ENCODE peak calls at places on chromosomes 12 and 14, in seven cellular contexts. One of them, this sample, is unnamed.

GRCh38 chr12:132277374-132277801 is 52.0 kb downstream of the GALNT9 start:
- DNase-seq in NB4: no peak
- DNase-seq in endodermal cell: no peak
- DNase-seq in body of pancreas: no peak
- DNase-seq in coronary artery: no peak
- DNase-seq in astrocyte: no peak
- DNase-seq in GM20000: no peak
- DNase-seq in this sample: no peak

GRCh38 chr12:112844814-112845565 is 53.4 kb downstream of the RPH3A start:
- DNase-seq in NB4: no peak
- DNase-seq in endodermal cell: peak
- DNase-seq in body of pancreas: no peak
- DNase-seq in coronary artery: peak
- DNase-seq in astrocyte: no peak
- DNase-seq in GM20000: no peak
- DNase-seq in this sample: no peak

GRCh38 chr12:121023799-121024198 is 7.5 kb upstream of the C12orf43 start:
- DNase-seq in NB4: no peak
- DNase-seq in endodermal cell: no peak
- DNase-seq in body of pancreas: no peak
- DNase-seq in coronary artery: no peak
- DNase-seq in astrocyte: no peak
- DNase-seq in GM20000: no peak
- DNase-seq in this sample: no peak

GRCh38 chr12:53754633-53755261 is 3.0 kb upstream of the CISTR start:
- DNase-seq in NB4: no peak
- DNase-seq in endodermal cell: peak
- DNase-seq in body of pancreas: no peak
- DNase-seq in coronary artery: no peak
- DNase-seq in astrocyte: peak
- DNase-seq in GM20000: no peak
- DNase-seq in this sample: no peak

GRCh38 chr14:53047302-53047701 is 96.5 kb upstream of the FERMT2 start:
- DNase-seq in NB4: no peak
- DNase-seq in endodermal cell: no peak
- DNase-seq in body of pancreas: no peak
- DNase-seq in coronary artery: no peak
- DNase-seq in astrocyte: no peak
- DNase-seq in GM20000: no peak
- DNase-seq in this sample: no peak

GRCh38 chr12:53995311-53996187 is 4.4 kb upstream of the HOXC9 start:
- DNase-seq in NB4: peak
- DNase-seq in endodermal cell: peak
- DNase-seq in body of pancreas: no peak
- DNase-seq in coronary artery: no peak
- DNase-seq in astrocyte: no peak
- DNase-seq in GM20000: no peak
- DNase-seq in this sample: no peak

GRCh38 chr14:95675486-95675885 is 10.7 kb upstream of the TCL1B start:
- DNase-seq in NB4: no peak
- DNase-seq in endodermal cell: no peak
- DNase-seq in body of pancreas: no peak
- DNase-seq in coronary artery: no peak
- DNase-seq in astrocyte: no peak
- DNase-seq in GM20000: no peak
- DNase-seq in this sample: no peak

GRCh38 chr12:76608070-76608469 is 48.5 kb upstream of the OSBPL8 start:
- DNase-seq in NB4: no peak
- DNase-seq in endodermal cell: no peak
- DNase-seq in body of pancreas: no peak
- DNase-seq in coronary artery: no peak
- DNase-seq in astrocyte: no peak
- DNase-seq in GM20000: no peak
- DNase-seq in this sample: no peak

GRCh38 chr12:54349031-54349430 is 15.3 kb downstream of the GPR84 start:
- DNase-seq in NB4: no peak
- DNase-seq in endodermal cell: no peak
- DNase-seq in body of pancreas: no peak
- DNase-seq in coronary artery: no peak
- DNase-seq in astrocyte: no peak
- DNase-seq in GM20000: no peak
- DNase-seq in this sample: no peak

GRCh38 chr12:47396902-47397663 is 308.7 kb downstream of the RPAP3 start:
- DNase-seq in NB4: no peak
- DNase-seq in endodermal cell: no peak
- DNase-seq in body of pancreas: no peak
- DNase-seq in coronary artery: no peak
- DNase-seq in astrocyte: no peak
- DNase-seq in GM20000: no peak
- DNase-seq in this sample: no peak

GRCh38 chr12:10341892-10342509 is 34.3 kb downstream of the KLRD1 start:
- DNase-seq in NB4: peak
- DNase-seq in endodermal cell: no peak
- DNase-seq in body of pancreas: no peak
- DNase-seq in coronary artery: no peak
- DNase-seq in astrocyte: no peak
- DNase-seq in GM20000: no peak
- DNase-seq in this sample: no peak

GRCh38 chr12:51349026-51349425 is 2.5 kb upstream of the CELA1 start:
- DNase-seq in NB4: no peak
- DNase-seq in endodermal cell: no peak
- DNase-seq in body of pancreas: no peak
- DNase-seq in coronary artery: no peak
- DNase-seq in astrocyte: peak
- DNase-seq in GM20000: no peak
- DNase-seq in this sample: no peak

GRCh38 chr14:96567289-96567899 is 65.2 kb downstream of the PAPOLA start:
- DNase-seq in NB4: peak
- DNase-seq in endodermal cell: no peak
- DNase-seq in body of pancreas: no peak
- DNase-seq in coronary artery: no peak
- DNase-seq in astrocyte: peak
- DNase-seq in GM20000: no peak
- DNase-seq in this sample: peak

GRCh38 chr14:73729015-73729330 is 14.8 kb upstream of the PNMA1 start:
- DNase-seq in NB4: no peak
- DNase-seq in endodermal cell: no peak
- DNase-seq in body of pancreas: no peak
- DNase-seq in coronary artery: no peak
- DNase-seq in astrocyte: no peak
- DNase-seq in GM20000: no peak
- DNase-seq in this sample: no peak

GRCh38 chr14:73728106-73729014 is 14.2 kb upstream of the PNMA1 start:
- DNase-seq in NB4: peak
- DNase-seq in endodermal cell: peak
- DNase-seq in body of pancreas: peak
- DNase-seq in coronary artery: peak
- DNase-seq in astrocyte: no peak
- DNase-seq in GM20000: peak
- DNase-seq in this sample: peak

GRCh38 chr14:73729556-73730265 is 15.5 kb upstream of the PNMA1 start:
- DNase-seq in NB4: no peak
- DNase-seq in endodermal cell: peak
- DNase-seq in body of pancreas: no peak
- DNase-seq in coronary artery: no peak
- DNase-seq in astrocyte: no peak
- DNase-seq in GM20000: no peak
- DNase-seq in this sample: no peak

GRCh38 chr14:73732006-73732405 is 17.8 kb upstream of the PNMA1 start:
- DNase-seq in NB4: no peak
- DNase-seq in endodermal cell: no peak
- DNase-seq in body of pancreas: no peak
- DNase-seq in coronary artery: no peak
- DNase-seq in astrocyte: no peak
- DNase-seq in GM20000: no peak
- DNase-seq in this sample: no peak

DNA sequence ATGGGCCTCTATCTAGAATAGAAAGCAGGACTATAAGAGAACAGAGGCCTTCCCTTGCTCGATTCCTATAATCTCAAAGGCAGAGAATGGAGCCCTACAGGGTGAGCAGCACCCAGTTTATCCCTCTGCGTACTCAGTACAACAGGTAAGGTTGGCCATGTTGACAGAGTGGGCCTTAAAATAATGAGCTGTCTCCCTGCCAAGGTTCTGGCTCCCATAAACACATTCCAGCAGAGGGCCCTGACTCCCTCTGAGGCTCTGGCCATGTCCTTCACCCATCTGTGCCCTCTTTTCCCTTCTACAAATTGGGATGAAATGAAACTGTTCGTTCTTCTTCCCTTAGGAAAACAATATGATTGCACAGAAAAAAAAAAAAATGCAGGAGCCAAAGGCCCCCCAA is 16.9 kb upstream of the PNMA1 start:
- DNase-seq in NB4: no peak
- DNase-seq in endodermal cell: no peak
- DNase-seq in body of pancreas: no peak
- DNase-seq in coronary artery: no peak
- DNase-seq in astrocyte: no peak
- DNase-seq in GM20000: no peak
- DNase-seq in this sample: no peak
- TF ChIP-seq CTCF in NB4: no peak
- TF ChIP-seq CTCF in endodermal cell: peak
- TF ChIP-seq CTCF in body of pancreas: no peak
- TF ChIP-seq CTCF in coronary artery: no peak
- TF ChIP-seq CTCF in astrocyte: peak
- TF ChIP-seq CTCF in GM20000: no peak
- TF ChIP-seq CTCF in this sample: no peak

GRCh38 chr12:15013634-15014169 is 40.9 kb downstream of the PDE6H start:
- DNase-seq in NB4: no peak
- DNase-seq in endodermal cell: no peak
- DNase-seq in body of pancreas: no peak
- DNase-seq in coronary artery: no peak
- DNase-seq in astrocyte: no peak
- DNase-seq in GM20000: no peak
- DNase-seq in this sample: no peak

GRCh38 chr12:15014708-15015107 is 41.9 kb downstream of the PDE6H start:
- DNase-seq in NB4: no peak
- DNase-seq in endodermal cell: no peak
- DNase-seq in body of pancreas: no peak
- DNase-seq in coronary artery: no peak
- DNase-seq in astrocyte: no peak
- DNase-seq in GM20000: no peak
- DNase-seq in this sample: no peak

GRCh38 chr12:15015121-15015520 is 42.3 kb downstream of the PDE6H start:
- DNase-seq in NB4: no peak
- DNase-seq in endodermal cell: no peak
- DNase-seq in body of pancreas: no peak
- DNase-seq in coronary artery: no peak
- DNase-seq in astrocyte: no peak
- DNase-seq in GM20000: no peak
- DNase-seq in this sample: no peak

GRCh38 chr12:15011162-15011561 is 38.3 kb downstream of the PDE6H start:
- DNase-seq in NB4: peak
- DNase-seq in endodermal cell: peak
- DNase-seq in body of pancreas: no peak
- DNase-seq in coronary artery: no peak
- DNase-seq in astrocyte: no peak
- DNase-seq in GM20000: no peak
- DNase-seq in this sample: no peak
- TF ChIP-seq CTCF in NB4: no peak
- TF ChIP-seq CTCF in endodermal cell: peak
- TF ChIP-seq CTCF in body of pancreas: no peak
- TF ChIP-seq CTCF in coronary artery: no peak
- TF ChIP-seq CTCF in astrocyte: no peak
- TF ChIP-seq CTCF in GM20000: peak
- TF ChIP-seq CTCF in this sample: no peak

GRCh38 chr12:68236421-68237059 is 10.9 kb upstream of the IL26 start:
- DNase-seq in NB4: peak
- DNase-seq in endodermal cell: no peak
- DNase-seq in body of pancreas: peak
- DNase-seq in coronary artery: no peak
- DNase-seq in astrocyte: no peak
- DNase-seq in GM20000: peak
- DNase-seq in this sample: peak
- TF ChIP-seq CTCF in NB4: no peak
- TF ChIP-seq CTCF in endodermal cell: no peak
- TF ChIP-seq CTCF in body of pancreas: no peak
- TF ChIP-seq CTCF in coronary artery: no peak
- TF ChIP-seq CTCF in astrocyte: no peak
- TF ChIP-seq CTCF in GM20000: no peak
- TF ChIP-seq CTCF in this sample: no peak

DNA sequence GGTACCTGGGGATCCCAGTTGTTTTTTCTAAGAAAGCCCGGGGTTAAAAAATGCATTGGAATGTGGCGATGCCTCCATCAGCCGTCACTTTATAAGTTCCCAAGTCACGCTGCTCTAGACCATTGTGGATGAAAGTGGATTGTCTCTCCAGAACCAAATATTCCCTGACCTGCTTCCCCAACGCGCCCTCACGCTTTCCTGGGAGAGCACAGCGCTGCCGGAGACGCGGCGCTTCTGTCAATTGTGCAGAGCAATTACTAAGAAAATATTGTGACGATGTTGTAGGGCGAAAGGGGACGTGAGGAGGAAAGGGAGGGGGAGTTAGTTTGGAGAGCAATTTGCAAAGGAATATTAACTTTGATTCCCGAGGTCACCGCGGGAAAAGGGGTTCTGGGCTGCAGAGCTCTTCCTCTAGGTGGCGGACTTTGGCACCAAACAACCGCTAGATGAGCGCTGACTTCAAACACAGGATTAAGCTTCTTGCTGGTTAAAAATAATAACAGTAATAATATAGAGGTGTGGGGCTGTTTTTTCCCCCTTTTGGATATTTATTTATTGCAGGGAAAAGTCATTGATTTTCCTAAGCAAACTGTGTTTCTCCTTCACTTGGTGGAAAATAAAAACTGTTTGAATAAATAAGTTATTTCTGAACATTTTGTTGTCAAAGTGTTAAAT is 9.6 kb upstream of the FOXG1 start:
- DNase-seq in NB4: peak
- DNase-seq in endodermal cell: peak
- DNase-seq in body of pancreas: peak
- DNase-seq in coronary artery: no peak
- DNase-seq in astrocyte: peak
- DNase-seq in GM20000: no peak
- DNase-seq in this sample: peak
- TF ChIP-seq CTCF in NB4: peak
- TF ChIP-seq CTCF in endodermal cell: peak
- TF ChIP-seq CTCF in body of pancreas: peak
- TF ChIP-seq CTCF in coronary artery: no peak
- TF ChIP-seq CTCF in astrocyte: peak
- TF ChIP-seq CTCF in GM20000: peak
- TF ChIP-seq CTCF in this sample: peak

This sample was measured in GM13976.